ENCODE peak calls at places on chromosomes 12 and 14, in six cellular contexts. U, W, P, I, O and V are unnamed samples.

GRCh38 chr12:131076791-131077747 is 123.4 kb downstream of the ADGRD1 start:
- DNase-seq in O (no peak), U (no peak), W (no peak), P (no peak), I (no peak), V (no peak)

GRCh38 chr14:67240168-67240932 is 885 bp upstream of the PALS1 start:
- DNase-seq in U (peak), O (no peak), I (no peak), P (no peak), W (peak), V (peak)

GRCh38 chr12:124466200-124467128 is 100.9 kb downstream of the NCOR2 start:
- DNase-seq in I (no peak), U (no peak), W (no peak), P (no peak), O (no peak), V (peak)

GRCh38 chr14:61280526-61281185 is 482 bp downstream of the TMEM30B start:
- DNase-seq in W (peak), U (no peak), O (no peak), I (no peak), P (peak), V (no peak)

GRCh38 chr12:103097496-103097895 is 140.0 kb downstream of the ASCL1 start:
- DNase-seq in U (no peak), O (no peak), P (no peak), I (no peak), W (no peak), V (no peak)

GRCh38 chr12:40655451-40655850 is 36.8 kb upstream of the CNTN1 start:
- DNase-seq in W (no peak), P (no peak), U (no peak), I (no peak), O (no peak), V (no peak)

GRCh38 chr12:110661337-110661972 is 27.5 kb downstream of the HVCN1 start:
- DNase-seq in P (no peak), O (no peak), U (no peak), W (no peak), I (no peak), V (no peak)

GRCh38 chr12:19443585-19443984 is 4.3 kb downstream of the AEBP2 start:
- DNase-seq in P (no peak), O (no peak), U (no peak), W (no peak), I (no peak), V (no peak)

GRCh38 chr12:131612092-131612755 is 98.7 kb upstream of the SFSWAP start:
- DNase-seq in U (no peak), W (no peak), O (no peak), I (no peak), P (no peak), V (no peak)

GRCh38 chr14:34350903-34351302 is 111.1 kb downstream of the SPTSSA start:
- DNase-seq in O (no peak), I (no peak), U (no peak), W (no peak), P (no peak), V (no peak)

GRCh38 chr14:103600503-103600902 is 28.5 kb upstream of the KLC1 start:
- DNase-seq in P (no peak), I (no peak), W (no peak), U (no peak), O (no peak), V (no peak)

GRCh38 chr14:71662291-71662790 is 269.9 kb upstream of the RGS6 start:
- DNase-seq in W (no peak), I (no peak), P (no peak), O (no peak), U (no peak), V (no peak)

GRCh38 chr12:85562765-85563164 is 273.4 kb downstream of the RASSF9 start:
- DNase-seq in U (no peak), P (no peak), O (no peak), W (no peak), I (no peak), V (no peak)

GRCh38 chr12:2575245-2575644 is 219.5 kb upstream of the FKBP4 start:
- DNase-seq in P (no peak), O (no peak), U (peak), W (no peak), I (no peak), V (no peak)

GRCh38 chr12:68279227-68280054 is 26.0 kb upstream of the IL22 start:
- DNase-seq in P (peak), O (no peak), U (no peak), I (no peak), W (no peak), V (no peak)

GRCh38 chr14:68705741-68706283 is 87.1 kb downstream of the ZFP36L1 start:
- DNase-seq in P (no peak), I (no peak), W (no peak), O (no peak), U (no peak), V (no peak)

GRCh38 chr12:6313326-6313940 is 3.0 kb downstream of the PLEKHG6 start:
- DNase-seq in P (no peak), U (no peak), W (no peak), O (no peak), I (no peak), V (no peak)

GRCh38 chr14:103501041-103501870 is 21.4 kb downstream of the CKB start:
- DNase-seq in P (no peak), W (no peak), U (no peak), O (no peak), I (no peak), V (no peak)

GRCh38 chr14:98210045-98210678 is 1061.8 kb downstream of the BCL11B start:
- DNase-seq in P (no peak), W (no peak), U (peak), O (no peak), I (no peak), V (peak)

GRCh38 chr14:101817511-101818001 is 56.0 kb downstream of the PPP2R5C start:
- DNase-seq in P (no peak), U (no peak), W (no peak), O (no peak), I (no peak), V (no peak)

GRCh38 chr14:99687284-99688209 is 3.4 kb downstream of the CYP46A1 start:
- DNase-seq in U (peak), I (peak), P (no peak), W (peak), O (no peak), V (no peak)

GRCh38 chr14:60723218-60724079 is 702 bp downstream of the SIX4 start:
- DNase-seq in I (no peak), U (peak), W (peak), P (peak), O (no peak), V (peak)

GRCh38 chr14:32078030-32078793 is 1.1 kb downstream of the ARHGAP5 start:
- DNase-seq in W (peak), O (no peak), U (peak), I (no peak), P (peak), V (peak)

GRCh38 chr12:9805883-9806282 is 21.4 kb upstream of the KLRF1 start:
- DNase-seq in U (no peak), W (no peak), O (no peak), I (no peak), P (no peak), V (no peak)

GRCh38 chr14:55599250-55599879 is 19.4 kb downstream of the KTN1 start:
- DNase-seq in I (peak), W (no peak), U (no peak), O (no peak), P (no peak), V (no peak)

GRCh38 chr12:121980211-121980891 is 41.3 kb upstream of the BCL7A start:
- DNase-seq in W (no peak), U (no peak), P (no peak), I (no peak), O (no peak), V (no peak)

GRCh38 chr12:69099201-69099837 is 140.1 kb upstream of the CPSF6 start:
- DNase-seq in O (no peak), U (no peak), W (peak), I (no peak), P (no peak), V (no peak)

GRCh38 chr12:108854453-108855283 is 2.7 kb downstream of the SSH1 start:
- DNase-seq in U (no peak), P (peak), I (peak), W (no peak), O (no peak), V (no peak)

GRCh38 chr14:89344871-89345270 is 72.2 kb downstream of the FOXN3 start:
- DNase-seq in O (no peak), I (no peak), P (no peak), W (no peak), U (no peak), V (no peak)

GRCh38 chr14:105166571-105167302 is 1.8 kb downstream of the JAG2 start:
- DNase-seq in U (no peak), P (no peak), O (no peak), W (no peak), I (no peak), V (no peak)

GRCh38 chr12:103308396-103308795 is 187.4 kb downstream of the C12orf42 start:
- DNase-seq in I (no peak), U (no peak), W (no peak), P (no peak), O (no peak), V (no peak)

GRCh38 chr14:75001899-75002298 is 822 bp upstream of the EIF2B2 start:
- DNase-seq in U (no peak), W (no peak), P (no peak), I (no peak), O (no peak), V (no peak)

GRCh38 chr14:91877376-91877775 is 10.0 kb upstream of the TC2N start:
- DNase-seq in P (no peak), U (no peak), I (no peak), O (no peak), W (no peak), V (no peak)

GRCh38 chr12:103667129-103667528 is 80.1 kb downstream of the STAB2 start:
- DNase-seq in U (no peak), P (no peak), O (no peak), W (no peak), I (no peak), V (no peak)

GRCh38 chr14:96052541-96053105 is 13.5 kb downstream of the C14orf132 start:
- DNase-seq in P (no peak), W (no peak), U (no peak), O (no peak), I (no peak), V (no peak)

GRCh38 chr12:54277823-54278276 is 2.1 kb downstream of the CBX5 start:
- DNase-seq in O (no peak), I (no peak), W (no peak), P (peak), U (no peak), V (no peak)

GRCh38 chr14:22105643-22106042 is 432.0 kb upstream of the OR4E1 start:
- DNase-seq in I (no peak), P (no peak), O (no peak), W (no peak), U (no peak), V (no peak)

GRCh38 chr12:12985817-12986408 is 14.2 kb downstream of the HEBP1 start:
- DNase-seq in W (peak), O (no peak), I (peak), U (no peak), P (peak), V (no peak)

GRCh38 chr14:35213869-35214387 is 78.3 kb upstream of the PSMA6 start:
- DNase-seq in U (no peak), I (no peak), W (no peak), O (peak), P (peak), V (no peak)

GRCh38 chr12:79886917-79887519 is 47.9 kb downstream of the PPP1R12A start:
- DNase-seq in W (peak), U (peak), O (peak), I (peak), P (peak), V (no peak)

GRCh38 chr14:73025544-73025943 is 1.4 kb downstream of the ZFYVE1 start:
- DNase-seq in O (no peak), W (peak), P (peak), I (no peak), U (no peak), V (no peak)
- TF ChIP-seq CTCF in O (no peak), W (no peak), P (peak), I (no peak), U (no peak), V (no peak)

GRCh38 chr14:77023001-77023996 is 5.2 kb downstream of the IRF2BPL start:
- DNase-seq in I (no peak), U (no peak), P (peak), W (peak), O (no peak), V (no peak)

GRCh38 chr14:77022219-77022852 is 6.2 kb downstream of the IRF2BPL start:
- DNase-seq in W (no peak), I (no peak), P (no peak), U (peak), O (no peak), V (no peak)

GRCh38 chr14:77025744-77026165 is 2.8 kb downstream of the IRF2BPL start:
- DNase-seq in U (no peak), O (no peak), I (no peak), W (peak), P (no peak), V (no peak)

GRCh38 chr14:77026166-77026929 is 2.2 kb downstream of the IRF2BPL start:
- DNase-seq in O (no peak), I (no peak), W (peak), U (no peak), P (peak), V (no peak)

GRCh38 chr14:77024171-77024627 is 4.3 kb downstream of the IRF2BPL start:
- DNase-seq in W (peak), P (peak), I (no peak), O (no peak), U (peak), V (peak)
- H3K4me3 ChIP-seq in W (peak), P (peak), I (no peak), O (peak), U (peak), V (no peak)

DNA sequence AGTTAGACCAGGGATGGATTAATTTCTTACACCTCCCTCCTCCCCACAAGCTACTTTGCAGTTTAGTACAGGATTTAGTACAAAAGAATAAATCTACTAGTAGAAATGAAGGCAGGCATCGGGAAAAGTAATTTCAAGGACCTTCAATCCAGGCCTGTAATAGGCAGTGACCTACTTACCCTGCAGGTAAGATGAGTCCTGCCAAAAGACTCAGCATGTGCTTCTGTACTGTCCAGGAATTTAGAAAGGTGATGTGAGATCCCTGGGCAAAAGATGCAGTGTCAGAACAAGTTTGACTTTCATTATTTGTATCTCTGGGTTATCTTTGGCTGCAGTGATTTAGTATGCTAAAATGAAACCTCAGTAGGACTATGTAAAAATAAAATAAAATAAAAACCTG is 403.0 kb downstream of the NOVA1 start:
- DNase-seq in I (no peak), P (no peak), O (no peak), W (no peak), U (no peak), V (no peak)
- TF ChIP-seq EZH2 in I (no peak), P (no peak), O (no peak), W (no peak), U (no peak), V (no peak)

GRCh38 chr12:48716493-48717251 is at the start of gene CCNT1:
- DNase-seq in W (peak), P (peak), U (peak), I (peak), O (peak), V (peak)
- TF ChIP-seq CTCF in W (peak), P (peak), U (peak), I (peak), O (peak), V (peak)

DNA sequence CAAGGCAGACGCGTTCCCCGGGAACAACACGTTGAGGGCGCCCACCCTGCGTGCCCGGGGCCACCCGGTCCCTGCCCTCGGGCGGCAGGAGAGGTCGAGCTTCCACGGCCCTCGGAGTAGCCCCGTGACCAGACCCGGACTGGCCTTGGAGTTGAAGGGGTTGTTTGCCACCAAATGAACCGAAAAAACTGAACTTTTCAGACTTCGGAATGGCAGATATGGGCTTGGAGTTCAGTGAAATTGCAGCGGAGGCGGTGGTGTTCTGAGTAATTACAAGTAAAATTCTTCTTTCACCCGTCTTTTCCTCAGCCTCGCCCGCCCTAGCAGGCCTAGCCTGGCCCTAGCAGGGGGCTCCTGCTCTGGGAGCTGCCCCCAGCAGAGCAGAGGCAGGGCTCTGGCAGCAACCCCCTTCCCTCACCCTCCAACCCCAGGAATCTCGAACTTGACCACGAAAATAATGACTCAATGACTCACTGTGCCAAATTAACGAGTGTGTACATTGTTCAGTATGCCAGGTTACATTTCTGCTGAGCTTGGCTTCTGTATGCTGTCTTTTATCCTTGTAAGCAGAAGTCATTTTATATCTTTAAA is 1.1 kb downstream of the PAPLN start:
- DNase-seq in P (peak), W (no peak), I (peak), U (no peak), O (no peak), V (no peak)
- H3K4me3 ChIP-seq in P (peak), W (peak), I (peak), U (no peak), O (peak), V (no peak)